ENCODE peak calls at places on chromosomes 12 and 14, in eight cellular contexts. H, K, V, F, P, Z, Q and U are unnamed samples.

GRCh38 chr12:124453419-124454351 is 113.7 kb downstream of the NCOR2 start:
- DNase-seq in H (no peak), Z (peak; percentile 70), Q (peak; percentile 69), P (peak; percentile 98), K (peak; percentile 93), F (peak; percentile 96), V (peak; percentile 85), U (peak; percentile 33)

GRCh38 chr14:99191663-99192621 is 80.1 kb downstream of the BCL11B start:
- DNase-seq in V (peak; percentile 62), P (peak; percentile 11), K (peak; percentile 55), F (peak; percentile 16), Z (no peak), Q (no peak), H (no peak), U (peak; percentile 50)

GRCh38 chr12:92226036-92226661 is 80.5 kb upstream of the BTG1 start:
- DNase-seq in K (no peak), F (no peak), H (no peak), Z (no peak), Q (no peak), V (no peak), P (no peak), U (no peak)

GRCh38 chr12:94710933-94711332 is 60.6 kb upstream of the TMCC3 start:
- DNase-seq in V (peak; percentile 33), F (peak; percentile 32), P (no peak), K (peak; percentile 16), Z (peak; percentile 26), H (peak; percentile 25), Q (peak; percentile 61), U (no peak)

GRCh38 chr12:74646831-74647230 is 109.2 kb downstream of the ATXN7L3B start:
- DNase-seq in K (no peak), P (peak; percentile 9), V (no peak), F (peak; percentile 24), Q (peak; percentile 18), Z (peak; percentile 5), H (no peak), U (peak; percentile 15)

GRCh38 chr12:6563448-6564050 is 4.5 kb downstream of the NOP2 start:
- DNase-seq in F (peak; percentile 34), P (peak; percentile 67), V (peak; percentile 74), Q (peak; percentile 69), K (peak; percentile 58), H (peak; percentile 73), Z (peak; percentile 74), U (peak; percentile 28)

GRCh38 chr12:47808574-47809380 is 10.9 kb downstream of the HDAC7 start:
- DNase-seq in V (peak; percentile 60), H (no peak), F (peak; percentile 79), Z (no peak), K (no peak), P (no peak), Q (no peak), U (no peak)

GRCh38 chr12:16524378-16524777 is 81.6 kb downstream of the LMO3 start:
- DNase-seq in K (peak; percentile 34), F (no peak), V (no peak), P (no peak), Q (no peak), H (no peak), Z (no peak), U (peak; percentile 23)

GRCh38 chr14:105908481-105908911 is 382.1 kb downstream of the TMEM121 start:
- DNase-seq in P (no peak), K (no peak), V (no peak), H (no peak), Z (no peak), Q (no peak), F (no peak), U (no peak)

GRCh38 chr12:622420-622819 is 40.8 kb downstream of the NINJ2 start:
- DNase-seq in Q (no peak), P (no peak), V (no peak), F (no peak), Z (no peak), H (no peak), K (no peak), U (no peak)

GRCh38 chr12:82314406-82314892 is 43.7 kb downstream of the CCDC59 start:
- DNase-seq in K (no peak), Z (peak; percentile 15), F (no peak), P (no peak), V (no peak), H (peak; percentile 26), Q (peak; percentile 22), U (no peak)

GRCh38 chr14:100285021-100285912 is 21.0 kb downstream of the SLC25A29 start:
- DNase-seq in K (peak; percentile 72), H (peak; percentile 83), Q (peak; percentile 81), P (peak; percentile 63), F (peak; percentile 52), Z (peak; percentile 81), V (peak; percentile 98), U (no peak)

GRCh38 chr14:24103451-24103850 is 9.3 kb downstream of the PCK2 start:
- DNase-seq in V (no peak), Q (no peak), Z (no peak), K (no peak), H (no peak), P (no peak), F (no peak), U (no peak)

GRCh38 chr12:20011200-20011599 is 357.1 kb upstream of the PDE3A start:
- DNase-seq in F (no peak), H (no peak), Q (peak; percentile 36), V (no peak), K (peak; percentile 69), P (no peak), Z (no peak), U (peak; percentile 30)

GRCh38 chr12:17076335-17076734 is 470.4 kb upstream of the LMO3 start:
- DNase-seq in V (no peak), Z (no peak), H (no peak), K (no peak), Q (peak; percentile 68), P (no peak), F (peak; percentile 54), U (peak; percentile 36)

GRCh38 chr12:88553941-88554658 is 26.2 kb downstream of the KITLG start:
- DNase-seq in H (no peak), P (peak; percentile 64), K (peak; percentile 87), F (peak; percentile 35), Z (peak; percentile 23), V (peak; percentile 61), Q (peak; percentile 74), U (peak; percentile 92)

GRCh38 chr14:68667313-68667791 is 125.5 kb downstream of the ZFP36L1 start:
- DNase-seq in K (no peak), V (peak; percentile 68), P (no peak), Q (no peak), Z (no peak), F (no peak), H (no peak), U (peak; percentile 47)